ENCODE peak calls at places on chromosome 11, in five cellular contexts. W is HepG2, G is K562, C is GM12892, L is H1. N is an unnamed sample.

GRCh38 chr11:111939836-111940604 is 2.9 kb downstream of the DIXDC1 start:
- DNase-seq in W (no peak), L (no peak), G (no peak), C (no peak), N (no peak)

GRCh38 chr11:105589346-105589745 is 20.5 kb upstream of the GRIA4 start:
- DNase-seq in G (no peak), C (no peak), L (no peak), W (no peak), N (no peak)

GRCh38 chr11:8201524-8202365 is 32.9 kb upstream of the RIC3 start:
- DNase-seq in W (no peak), L (peak), C (no peak), G (no peak), N (no peak)

GRCh38 chr11:18203723-18204122 is 31.1 kb downstream of the MRGPRX4 start:
- DNase-seq in C (peak), G (peak), L (peak), W (peak), N (peak)

GRCh38 chr11:61032824-61033223 is 61.3 kb downstream of the CD6 start:
- DNase-seq in C (no peak), G (no peak), W (no peak), L (no peak), N (no peak)

GRCh38 chr11:72353861-72354260 is 80.5 kb downstream of the CLPB start:
- DNase-seq in G (no peak), L (peak), W (peak), C (no peak), N (no peak)

GRCh38 chr11:128658499-128658898 is 35.4 kb upstream of the FLI1 start:
- DNase-seq in W (no peak), C (no peak), L (no peak), G (no peak), N (no peak)

GRCh38 chr11:96012086-96012824 is 88.3 kb upstream of the MTMR2 start:
- DNase-seq in G (peak), C (peak), L (no peak), W (peak), N (peak)

GRCh38 chr11:63779044-63779443 is 10.5 kb upstream of the ZFTA start:
- DNase-seq in G (no peak), L (no peak), W (no peak), C (no peak), N (no peak)

GRCh38 chr11:44899959-44900358 is 50.7 kb downstream of the TP53I11 start:
- DNase-seq in G (peak), L (peak), C (no peak), W (peak), N (no peak)

GRCh38 chr11:5626191-5626590 is 1.4 kb downstream of the TRIM34 start:
- DNase-seq in W (no peak), C (no peak), L (no peak), G (no peak), N (no peak)

GRCh38 chr11:30018443-30018842 is 1.6 kb upstream of the KCNA4 start:
- DNase-seq in C (no peak), L (no peak), W (no peak), G (no peak), N (no peak)

GRCh38 chr11:117972589-117973445 is 13.4 kb upstream of the IL10RA start:
- DNase-seq in C (no peak), W (no peak), L (no peak), G (no peak), N (no peak)

GRCh38 chr11:111427471-111427912 is 48.4 kb upstream of the POU2AF1 start:
- DNase-seq in G (peak), C (no peak), W (peak), L (no peak), N (no peak)

GRCh38 chr11:66188580-66188979 is 79.9 kb upstream of the RAB1B start:
- DNase-seq in L (no peak), C (no peak), W (no peak), G (no peak), N (no peak)

GRCh38 chr11:128764617-128765095 is 70.8 kb downstream of the FLI1 start:
- DNase-seq in W (no peak), L (no peak), G (no peak), C (no peak), N (no peak)

GRCh38 chr11:121652982-121653381 is 200.2 kb upstream of the SORL1-AS1 start:
- DNase-seq in C (no peak), L (no peak), G (no peak), W (no peak), N (no peak)

GRCh38 chr11:33891714-33892327 is at the start of gene LMO2:
- DNase-seq in W (no peak), L (no peak), G (peak), C (no peak), N (no peak)

GRCh38 chr11:120255519-120255866 is 15.6 kb downstream of the POU2F3 start:
- DNase-seq in L (peak), W (no peak), C (no peak), G (no peak), N (no peak)

GRCh38 chr11:34621876-34622275 is 983 bp downstream of the EHF start:
- DNase-seq in G (no peak), C (no peak), W (peak), L (no peak), N (no peak)

GRCh38 chr11:118845369-118845768 is 38.3 kb upstream of the CXCR5 start:
- DNase-seq in G (peak), C (no peak), W (no peak), L (no peak), N (no peak)

GRCh38 chr11:67270256-67271211 is 4.3 kb downstream of the GRK2 start:
- DNase-seq in C (no peak), W (no peak), G (no peak), L (peak), N (no peak)

GRCh38 chr11:65437436-65438227 is 15.0 kb downstream of the NEAT1 start:
- DNase-seq in W (no peak), L (peak), C (no peak), G (no peak), N (no peak)

GRCh38 chr11:133384731-133385130 is 147.6 kb downstream of the OPCML start:
- DNase-seq in C (no peak), W (no peak), G (no peak), L (no peak), N (no peak)

GRCh38 chr11:77147668-77148321 is 19.7 kb downstream of the MYO7A start:
- DNase-seq in G (peak), L (peak), C (peak), W (no peak), N (peak)

GRCh38 chr11:34380696-34381095 is 22.9 kb upstream of the ABTB2 start:
- DNase-seq in C (no peak), L (no peak), G (no peak), W (peak), N (no peak)

GRCh38 chr11:46686886-46687810 is 13.3 kb downstream of the ARHGAP1 start:
- DNase-seq in C (no peak), G (no peak), L (no peak), W (no peak), N (no peak)

GRCh38 chr11:66739983-66740382 is 11.0 kb upstream of the SPTBN2 start:
- DNase-seq in C (no peak), L (no peak), W (no peak), G (no peak), N (no peak)

GRCh38 chr11:77473801-77474508 is at the start of gene PAK1:
- DNase-seq in W (peak), G (peak), C (peak), L (peak), N (peak)

GRCh38 chr11:9489366-9489765 is 28.6 kb downstream of the ZNF143 start:
- DNase-seq in W (no peak), L (no peak), C (no peak), G (no peak), N (no peak)

GRCh38 chr11:128694618-128695481 is 978 bp downstream of the FLI1 start:
- DNase-seq in C (no peak), G (no peak), L (peak), W (no peak), N (peak)

GRCh38 chr11:77435972-77436371 is 37.9 kb downstream of the PAK1 start:
- DNase-seq in G (no peak), C (no peak), L (no peak), W (no peak), N (no peak)

GRCh38 chr11:8092587-8093424 is 11.8 kb downstream of the TUB start:
- DNase-seq in C (peak), G (peak), W (peak), L (peak), N (peak)

DNA sequence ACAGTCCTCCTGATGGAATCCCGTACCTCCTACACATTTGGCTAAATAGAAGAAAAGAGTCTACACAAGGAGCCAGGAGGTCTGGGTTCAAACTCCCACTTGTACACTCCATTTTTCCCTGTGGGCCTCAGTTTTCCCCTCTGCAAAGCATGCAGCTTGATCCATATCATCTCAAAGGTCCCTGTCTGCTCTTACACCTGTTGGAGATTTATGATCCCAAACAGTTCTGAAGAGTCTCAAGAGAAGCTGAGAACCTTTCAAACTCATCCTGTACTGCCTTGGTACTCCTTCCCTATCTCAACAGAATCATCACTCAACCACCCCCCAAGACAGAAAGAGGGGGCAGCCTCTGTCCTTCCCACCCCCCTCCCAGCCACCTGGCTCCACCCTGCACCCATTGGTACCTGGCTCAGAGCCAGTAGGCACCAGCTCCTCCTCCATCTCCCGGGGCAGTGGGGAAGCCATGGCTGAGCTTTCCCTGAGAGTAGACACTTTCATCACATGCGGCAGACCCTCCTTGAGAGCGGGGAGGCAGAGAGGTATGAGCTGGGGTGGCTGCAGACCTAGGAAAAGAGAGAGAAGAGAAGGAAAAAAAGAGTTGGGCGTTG is 3.3 kb downstream of the TNKS1BP1 start:
- DNase-seq in G (peak), L (no peak), C (no peak), W (no peak), N (no peak)
- TF ChIP-seq TAF1 in G (no peak), L (no peak), C (no peak), W (no peak), N (no peak)

DNA sequence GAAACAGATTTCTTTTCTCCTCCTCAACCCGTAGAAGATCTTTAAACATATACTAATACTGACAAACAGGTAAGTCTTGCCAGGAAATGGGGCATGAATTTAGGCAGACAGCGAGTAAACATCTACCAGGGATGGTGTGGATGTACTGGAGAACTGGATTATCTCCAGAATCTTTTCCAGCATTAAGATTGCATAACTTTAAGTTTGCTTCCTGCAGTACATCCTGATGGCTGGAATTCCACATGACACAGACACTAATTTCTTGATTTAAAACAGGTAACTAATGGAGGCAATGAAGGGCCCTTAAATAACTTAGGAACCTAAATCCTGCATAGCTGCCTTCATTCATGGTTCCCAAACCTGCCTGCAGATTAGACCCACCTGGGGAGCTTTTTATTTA is 40.7 kb downstream of the JHY start:
- DNase-seq in C (no peak), L (no peak), G (no peak), W (no peak), N (no peak)
- TF ChIP-seq TAF1 in C (no peak), L (no peak), G (no peak), W (no peak), N (no peak)

GRCh38 chr11:85805387-85805786 is 5.6 kb downstream of the SYTL2 start:
- DNase-seq in G (no peak), L (no peak), C (no peak), W (no peak), N (no peak)
- TF ChIP-seq TAF1 in G (no peak), L (no peak), C (no peak), W (no peak), N (no peak)

GRCh38 chr11:86914836-86915519 is 40.2 kb downstream of the FZD4 start:
- DNase-seq in G (no peak), W (no peak), C (no peak), L (no peak), N (no peak)

GRCh38 chr11:86919557-86920210 is 35.5 kb downstream of the FZD4 start:
- DNase-seq in W (peak), G (peak), L (no peak), C (no peak), N (peak)

GRCh38 chr11:86917577-86917976 is 37.6 kb downstream of the FZD4 start:
- DNase-seq in W (no peak), C (no peak), L (no peak), G (no peak), N (no peak)

GRCh38 chr11:86918943-86919342 is 36.3 kb downstream of the FZD4 start:
- DNase-seq in G (no peak), L (no peak), W (no peak), C (no peak), N (no peak)

GRCh38 chr11:86916330-86916729 is 38.9 kb downstream of the FZD4 start:
- DNase-seq in L (no peak), W (no peak), C (no peak), G (no peak), N (no peak)
- TF ChIP-seq TAF1 in L (no peak), W (no peak), C (no peak), G (no peak), N (no peak)

DNA sequence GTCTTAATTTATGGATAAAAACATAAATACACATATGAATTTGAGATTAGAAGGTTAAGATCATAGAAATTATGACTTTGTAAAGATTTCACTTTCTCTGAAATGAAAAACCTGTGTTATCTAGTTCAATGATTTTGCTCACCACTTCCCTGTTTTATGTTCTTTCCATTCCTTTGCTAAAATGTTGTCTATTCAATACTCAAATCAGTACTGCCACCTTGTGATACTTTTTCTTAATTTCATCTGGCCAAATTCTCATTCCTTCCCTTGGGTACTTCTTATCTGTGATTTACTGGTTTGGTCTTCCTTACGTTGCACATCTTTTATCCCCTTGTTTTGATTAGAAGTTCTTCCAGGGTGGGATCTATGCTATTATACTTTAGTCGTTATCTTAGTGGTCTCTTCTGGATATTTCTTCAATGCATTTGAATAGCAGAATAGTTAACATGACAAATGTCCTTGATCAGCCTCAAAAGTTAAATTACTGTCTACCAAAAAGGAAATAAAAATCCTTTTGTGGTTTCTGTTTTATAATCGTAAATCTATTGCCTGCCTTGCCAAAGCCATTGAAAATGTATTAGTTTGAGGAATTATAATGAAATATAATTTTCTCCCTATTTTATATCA is 197.0 kb downstream of the PGR start:
- DNase-seq in W (peak), L (no peak), G (no peak), C (no peak), N (no peak)
- TF ChIP-seq TAF1 in W (no peak), L (no peak), G (no peak), C (no peak), N (no peak)

GRCh38 chr11:28581286-28582242 is 473.4 kb downstream of the METTL15 start:
- DNase-seq in G (no peak), C (no peak), L (no peak), W (no peak), N (no peak)
- TF ChIP-seq TAF1 in G (no peak), C (no peak), L (no peak), W (no peak), N (no peak)

DNA sequence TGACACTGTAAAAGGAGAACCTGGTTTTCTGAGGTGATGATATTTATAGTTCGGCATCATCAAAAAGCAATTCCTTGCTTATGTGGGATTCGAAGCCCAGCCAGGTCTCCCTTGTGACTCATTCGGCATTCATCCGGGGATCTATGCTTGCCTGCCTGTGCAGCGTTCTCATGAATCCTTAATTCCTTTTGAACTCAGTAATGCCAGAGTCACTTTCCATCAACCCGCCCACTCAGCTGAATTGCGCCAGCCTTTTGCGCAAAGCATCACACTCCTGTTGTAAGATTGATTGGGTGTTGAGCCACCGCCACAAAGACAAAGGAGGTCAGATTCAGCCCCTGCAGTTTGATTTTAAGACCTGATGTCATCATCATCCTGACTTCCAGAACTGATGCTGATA is 128.6 kb downstream of the SLC17A6 start:
- DNase-seq in G (no peak), L (no peak), C (no peak), W (no peak), N (no peak)
- TF ChIP-seq TAF1 in G (no peak), L (no peak), C (no peak), W (no peak), N (no peak)

GRCh38 chr11:116312560-116313340 is 460.0 kb downstream of the BUD13 start:
- DNase-seq in G (no peak), L (peak), C (no peak), W (no peak), N (no peak)
- TF ChIP-seq TAF1 in G (no peak), L (no peak), C (no peak), W (no peak), N (no peak)

GRCh38 chr11:15735711-15736110 is 620.6 kb downstream of the SOX6 start:
- DNase-seq in C (no peak), W (no peak), G (no peak), L (no peak), N (no peak)
- TF ChIP-seq TAF1 in C (no peak), W (no peak), G (no peak), L (no peak), N (no peak)

GRCh38 chr11:94543695-94544581 is at the start of gene FUT4:
- DNase-seq in W (peak), G (peak), L (peak), C (peak), N (peak)
- TF ChIP-seq TAF1 in W (peak), G (peak), L (peak), C (no peak), N (peak)

N was measured in GM12891.